ENCODE peak calls at places on chromosomes 12 and 14, in six cellular contexts. G is WTC11, V is T follicular helper cell, X is tibial nerve, F is AML-193, H is Right ventricle myocardium superior. O is an unnamed sample.

GRCh38 chr14:36785511-36785910 is 123.9 kb downstream of the PAX9 start:
- DNase-seq in G (no peak), V (no peak), X (no peak), F (no peak), H (no peak), O (no peak)

GRCh38 chr12:46825526-46826414 is at the start of gene SLC38A4:
- DNase-seq in G (peak), V (no peak), X (no peak), F (no peak), H (peak), O (peak)

GRCh38 chr12:124737772-124738635 is 125.7 kb downstream of the SCARB1 start:
- DNase-seq in G (no peak), V (no peak), X (no peak), F (no peak), H (no peak), O (no peak)

GRCh38 chr12:109879332-109880048 is 851 bp downstream of the GLTP start:
- DNase-seq in G (no peak), V (no peak), X (no peak), F (no peak), H (no peak), O (no peak)

GRCh38 chr14:98999345-98999744 is 272.7 kb downstream of the BCL11B start:
- DNase-seq in G (no peak), V (no peak), X (no peak), F (no peak), H (no peak), O (no peak)

GRCh38 chr12:67637718-67638117 is 10.8 kb upstream of the DYRK2 start:
- DNase-seq in G (no peak), V (no peak), X (no peak), F (no peak), H (no peak), O (no peak)

GRCh38 chr14:89855961-89856360 is 98.6 kb downstream of the EFCAB11 start:
- DNase-seq in G (no peak), V (no peak), X (no peak), F (no peak), H (no peak), O (no peak)

GRCh38 chr12:30599631-30600030 is 96.0 kb downstream of the IPO8 start:
- DNase-seq in G (no peak), V (no peak), X (no peak), F (no peak), H (no peak), O (no peak)

GRCh38 chr14:100653409-100653808 is 66.2 kb upstream of the BEGAIN start:
- DNase-seq in G (peak), V (peak), X (no peak), F (no peak), H (no peak), O (no peak)

GRCh38 chr12:612886-613285 is 50.4 kb downstream of the NINJ2 start:
- DNase-seq in G (no peak), V (no peak), X (no peak), F (no peak), H (no peak), O (no peak)

GRCh38 chr12:105352049-105352448 is 21.6 kb downstream of the C12orf75 start:
- DNase-seq in G (no peak), V (no peak), X (no peak), F (no peak), H (no peak), O (no peak)

GRCh38 chr12:65756956-65757511 is 67.2 kb upstream of the HMGA2 start:
- DNase-seq in G (no peak), V (no peak), X (no peak), F (no peak), H (no peak), O (no peak)

GRCh38 chr14:64671591-64671990 is 32.6 kb upstream of the PLEKHG3 start:
- DNase-seq in G (no peak), V (no peak), X (no peak), F (peak), H (no peak), O (no peak)

GRCh38 chr14:65824285-65824977 is 411.9 kb downstream of the FUT8 start:
- DNase-seq in G (peak), V (peak), X (no peak), F (peak), H (no peak), O (peak)

GRCh38 chr12:4959381-4959780 is 49.7 kb downstream of the KCNA1 start:
- DNase-seq in G (no peak), V (no peak), X (no peak), F (no peak), H (no peak), O (no peak)

GRCh38 chr12:104457746-104458644 is 1.2 kb downstream of the CHST11 start:
- DNase-seq in G (peak), V (peak), X (no peak), F (no peak), H (peak), O (no peak)